ENCODE peak calls at places on chromosome 11, in five cellular contexts. One of them, this sample, is unnamed.

GRCh38 chr11:33500865-33501479 is 199.7 kb downstream of the C11orf91 start:
- DNase-seq in aorta: no peak
- DNase-seq in naive thymus-derived CD4-positive, alpha-beta T cell: no peak
- DNase-seq in WERI-Rb-1: no peak
- DNase-seq in K562: peak; percentile 33
- DNase-seq in this sample: no peak

GRCh38 chr11:93481279-93481678 is 61.9 kb downstream of the SMCO4 start:
- DNase-seq in aorta: no peak
- DNase-seq in naive thymus-derived CD4-positive, alpha-beta T cell: no peak
- DNase-seq in WERI-Rb-1: no peak
- DNase-seq in K562: no peak
- DNase-seq in this sample: no peak

GRCh38 chr11:112174789-112175595 is at the start of gene BCO2:
- DNase-seq in aorta: peak; percentile 90
- DNase-seq in naive thymus-derived CD4-positive, alpha-beta T cell: no peak
- DNase-seq in WERI-Rb-1: peak; percentile 79
- DNase-seq in K562: peak; percentile 82
- DNase-seq in this sample: peak; percentile 73

GRCh38 chr11:94729352-94729751 is 38.8 kb upstream of the AMOTL1 start:
- DNase-seq in aorta: no peak
- DNase-seq in naive thymus-derived CD4-positive, alpha-beta T cell: no peak
- DNase-seq in WERI-Rb-1: no peak
- DNase-seq in K562: no peak
- DNase-seq in this sample: no peak

GRCh38 chr11:132125855-132126841 is 755.7 kb downstream of the NTM start:
- DNase-seq in aorta: no peak
- DNase-seq in naive thymus-derived CD4-positive, alpha-beta T cell: no peak
- DNase-seq in WERI-Rb-1: peak; percentile 9
- DNase-seq in K562: no peak
- DNase-seq in this sample: no peak

GRCh38 chr11:11608783-11609232 is 13.0 kb downstream of the GALNT18 start:
- DNase-seq in aorta: no peak
- DNase-seq in naive thymus-derived CD4-positive, alpha-beta T cell: peak; percentile 7
- DNase-seq in WERI-Rb-1: no peak
- DNase-seq in K562: no peak
- DNase-seq in this sample: no peak

GRCh38 chr11:45560153-45560934 is 105.1 kb downstream of the CHST1 start:
- DNase-seq in aorta: no peak
- DNase-seq in naive thymus-derived CD4-positive, alpha-beta T cell: no peak
- DNase-seq in WERI-Rb-1: peak; percentile 85
- DNase-seq in K562: no peak
- DNase-seq in this sample: no peak

GRCh38 chr11:76888989-76889388 is 28.3 kb downstream of the ACER3 start:
- DNase-seq in aorta: no peak
- DNase-seq in naive thymus-derived CD4-positive, alpha-beta T cell: no peak
- DNase-seq in WERI-Rb-1: no peak
- DNase-seq in K562: peak; percentile 67
- DNase-seq in this sample: no peak

GRCh38 chr11:45859661-45860140 is 12.4 kb downstream of the CRY2 start:
- DNase-seq in aorta: peak; percentile 97
- DNase-seq in naive thymus-derived CD4-positive, alpha-beta T cell: no peak
- DNase-seq in WERI-Rb-1: no peak
- DNase-seq in K562: no peak
- DNase-seq in this sample: peak; percentile 95

GRCh38 chr11:1884123-1884415 is 7.6 kb downstream of the PRR33 start:
- DNase-seq in aorta: peak; percentile 33
- DNase-seq in naive thymus-derived CD4-positive, alpha-beta T cell: no peak
- DNase-seq in WERI-Rb-1: no peak
- DNase-seq in K562: no peak
- DNase-seq in this sample: peak; percentile 36

GRCh38 chr11:135033545-135033944 is 621.5 kb upstream of the B3GAT1 start:
- DNase-seq in aorta: no peak
- DNase-seq in naive thymus-derived CD4-positive, alpha-beta T cell: no peak
- DNase-seq in WERI-Rb-1: peak; percentile 66
- DNase-seq in K562: peak; percentile 4
- DNase-seq in this sample: no peak

GRCh38 chr11:62004473-62004872 is 37.0 kb upstream of the FTH1 start:
- DNase-seq in aorta: peak; percentile 79
- DNase-seq in naive thymus-derived CD4-positive, alpha-beta T cell: no peak
- DNase-seq in WERI-Rb-1: no peak
- DNase-seq in K562: no peak
- DNase-seq in this sample: no peak

GRCh38 chr11:72788250-72788649 is 5.6 kb downstream of the STARD10 start:
- DNase-seq in aorta: no peak
- DNase-seq in naive thymus-derived CD4-positive, alpha-beta T cell: no peak
- DNase-seq in WERI-Rb-1: no peak
- DNase-seq in K562: no peak
- DNase-seq in this sample: no peak

GRCh38 chr11:67633758-67634365 is 4.1 kb upstream of the NUDT8 start:
- DNase-seq in aorta: peak; percentile 66
- DNase-seq in naive thymus-derived CD4-positive, alpha-beta T cell: no peak
- DNase-seq in WERI-Rb-1: no peak
- DNase-seq in K562: no peak
- DNase-seq in this sample: peak; percentile 64

GRCh38 chr11:67634366-67635230 is 4.9 kb upstream of the NUDT8 start:
- DNase-seq in aorta: peak; percentile 34
- DNase-seq in naive thymus-derived CD4-positive, alpha-beta T cell: no peak
- DNase-seq in WERI-Rb-1: no peak
- DNase-seq in K562: no peak
- DNase-seq in this sample: peak; percentile 57

GRCh38 chr11:67632175-67632981 is 2.6 kb upstream of the NUDT8 start:
- DNase-seq in aorta: peak; percentile 74
- DNase-seq in naive thymus-derived CD4-positive, alpha-beta T cell: no peak
- DNase-seq in WERI-Rb-1: no peak
- DNase-seq in K562: no peak
- DNase-seq in this sample: peak; percentile 70

GRCh38 chr11:67631853-67632174 is 2.1 kb upstream of the NUDT8 start:
- DNase-seq in aorta: no peak
- DNase-seq in naive thymus-derived CD4-positive, alpha-beta T cell: no peak
- DNase-seq in WERI-Rb-1: no peak
- DNase-seq in K562: no peak
- DNase-seq in this sample: no peak

DNA sequence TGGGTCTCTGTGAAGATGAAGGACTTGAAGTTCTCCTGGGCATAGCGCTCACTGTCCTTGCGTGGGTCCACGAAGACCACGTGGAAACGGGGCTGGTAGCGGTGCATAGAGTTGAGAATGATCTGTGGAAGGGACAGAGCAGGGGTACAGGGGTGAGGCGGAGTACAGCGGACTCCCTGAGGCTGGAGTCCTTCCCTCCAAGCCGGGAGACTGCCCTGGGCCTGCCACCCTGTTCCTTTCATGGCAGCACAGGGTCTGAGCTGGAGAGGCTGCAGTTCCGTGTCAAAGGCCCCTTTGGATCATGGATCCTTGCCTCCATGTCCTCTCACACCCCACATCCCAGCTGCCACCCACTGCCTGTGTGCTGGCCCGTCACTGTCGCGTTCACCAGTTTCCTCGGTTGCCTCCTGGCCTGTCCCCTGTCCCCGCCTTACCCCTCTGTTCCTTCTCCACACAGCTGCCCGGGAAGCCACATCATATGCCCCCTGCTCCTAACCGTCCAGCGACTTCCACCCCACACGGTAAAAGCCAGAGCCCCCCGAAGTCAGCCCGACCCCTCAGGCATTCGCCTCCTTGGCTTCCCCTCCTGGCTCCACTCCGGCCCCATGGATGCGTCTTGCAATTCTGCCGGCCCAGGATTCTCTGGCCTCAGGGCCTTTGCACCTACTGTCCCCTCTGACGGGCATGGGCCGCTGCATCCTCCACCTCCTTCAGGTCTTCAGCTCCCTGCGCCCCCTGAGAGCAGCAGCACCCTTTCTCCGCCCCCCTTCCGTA is 3.4 kb upstream of the NUDT8 start:
- DNase-seq in aorta: peak; percentile 71
- DNase-seq in naive thymus-derived CD4-positive, alpha-beta T cell: no peak
- DNase-seq in WERI-Rb-1: no peak
- DNase-seq in K562: no peak
- DNase-seq in this sample: no peak
- H3K27ac ChIP-seq in aorta: no peak overlapping the region
- H3K27ac ChIP-seq in naive thymus-derived CD4-positive, alpha-beta T cell: no peak overlapping the region
- H3K27ac ChIP-seq in WERI-Rb-1: no peak overlapping the region
- H3K27ac ChIP-seq in K562: no peak overlapping the region
- H3K27ac ChIP-seq in this sample: no peak overlapping the region

DNA sequence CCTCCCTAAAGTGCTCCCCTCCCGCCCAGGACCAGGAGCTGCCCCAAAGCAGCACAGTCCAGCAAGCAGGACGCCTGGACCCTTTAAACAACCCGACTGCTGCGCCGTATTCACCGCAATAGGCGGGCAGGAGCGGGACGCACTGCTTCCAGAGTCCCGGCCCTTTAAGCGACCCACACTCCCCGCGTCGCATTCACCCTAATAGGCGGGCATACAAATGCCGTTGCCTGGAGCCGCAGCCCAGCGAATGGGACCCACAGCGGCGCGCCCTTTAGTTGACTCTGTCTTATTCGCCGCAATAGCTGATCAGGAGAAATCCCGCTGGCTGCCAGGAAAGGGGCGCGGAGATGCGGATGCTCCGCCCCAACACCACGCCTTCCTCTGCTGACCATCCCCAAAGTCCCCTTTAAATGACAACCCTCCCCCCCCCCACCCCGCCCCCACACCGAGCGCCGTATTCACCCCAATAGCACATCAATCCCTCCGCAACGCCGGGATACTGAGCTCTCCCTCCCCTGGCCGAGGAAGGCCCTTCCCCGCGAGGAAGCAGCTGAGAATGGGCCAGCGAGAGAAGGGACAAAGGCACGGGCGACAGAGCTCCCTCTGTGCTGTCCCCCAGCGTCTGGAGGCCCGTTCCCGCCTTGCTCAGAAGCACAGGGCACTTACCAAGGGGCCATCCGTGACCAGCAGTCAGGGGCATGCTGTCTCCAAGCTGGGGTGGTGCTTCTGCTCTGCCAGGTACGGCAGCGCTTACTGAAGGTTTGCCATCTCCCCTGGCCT is 4.7 kb downstream of the OSBPL5 start:
- DNase-seq in aorta: peak; percentile 96
- DNase-seq in naive thymus-derived CD4-positive, alpha-beta T cell: no peak
- DNase-seq in WERI-Rb-1: peak; percentile 91
- DNase-seq in K562: no peak
- DNase-seq in this sample: peak; percentile 89
- H3K27ac ChIP-seq in aorta: peak overlapping the region; percentile 76
- H3K27ac ChIP-seq in naive thymus-derived CD4-positive, alpha-beta T cell: no peak overlapping the region
- H3K27ac ChIP-seq in WERI-Rb-1: no peak overlapping the region
- H3K27ac ChIP-seq in K562: no peak overlapping the region
- H3K27ac ChIP-seq in this sample: peak overlapping the region; percentile 51

GRCh38 chr11:120126543-120126942 is 11.4 kb downstream of the TRIM29 start:
- DNase-seq in aorta: no peak
- DNase-seq in naive thymus-derived CD4-positive, alpha-beta T cell: no peak
- DNase-seq in WERI-Rb-1: no peak
- DNase-seq in K562: peak; percentile 44
- DNase-seq in this sample: peak; percentile 10

GRCh38 chr11:120129570-120129969 is 8.3 kb downstream of the TRIM29 start:
- DNase-seq in aorta: peak; percentile 73
- DNase-seq in naive thymus-derived CD4-positive, alpha-beta T cell: no peak
- DNase-seq in WERI-Rb-1: no peak
- DNase-seq in K562: no peak
- DNase-seq in this sample: peak; percentile 43

GRCh38 chr11:120130176-120130980 is 7.5 kb downstream of the TRIM29 start:
- DNase-seq in aorta: peak; percentile 32
- DNase-seq in naive thymus-derived CD4-positive, alpha-beta T cell: no peak
- DNase-seq in WERI-Rb-1: no peak
- DNase-seq in K562: no peak
- DNase-seq in this sample: peak; percentile 46

GRCh38 chr11:120127236-120127635 is 10.7 kb downstream of the TRIM29 start:
- DNase-seq in aorta: peak; percentile 33
- DNase-seq in naive thymus-derived CD4-positive, alpha-beta T cell: no peak
- DNase-seq in WERI-Rb-1: no peak
- DNase-seq in K562: no peak
- DNase-seq in this sample: peak; percentile 30

DNA sequence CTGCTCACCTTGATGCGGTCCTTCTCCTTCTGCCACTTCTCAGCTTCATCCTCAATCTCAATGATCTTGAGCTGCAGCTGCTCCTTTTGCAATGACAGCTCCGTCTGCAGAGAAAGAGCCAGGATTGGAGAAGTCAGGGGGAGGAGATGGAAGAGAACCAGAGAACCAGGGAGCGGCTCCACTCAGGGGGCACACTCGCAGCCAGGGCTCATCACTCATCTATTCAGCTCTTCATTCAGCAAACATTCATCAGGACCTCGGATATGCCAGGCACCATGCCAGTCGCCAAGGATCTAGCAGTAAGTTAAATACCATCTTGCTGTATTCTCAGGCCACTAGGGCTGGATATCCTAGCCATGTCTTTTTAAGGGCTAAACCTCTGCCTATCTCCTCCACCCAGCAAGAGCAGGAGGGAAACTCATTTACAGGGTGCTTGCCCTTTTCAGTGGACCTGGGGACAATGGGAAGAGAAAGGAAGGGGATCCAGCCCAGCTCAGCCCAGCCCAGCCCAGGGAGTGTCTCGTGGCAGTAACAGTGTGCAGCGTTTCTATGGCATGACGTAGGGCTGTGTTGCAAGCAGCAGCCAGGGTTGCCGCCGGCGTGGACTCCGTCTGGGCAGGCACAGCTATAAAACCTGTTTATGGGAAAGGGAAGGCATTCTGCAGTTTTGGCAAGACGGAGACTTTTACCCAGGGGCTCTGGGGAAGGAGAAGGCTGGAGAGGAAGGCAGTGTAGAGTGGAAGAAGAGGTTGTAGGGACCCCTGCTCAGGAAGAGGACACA is 9.3 kb downstream of the TRIM29 start:
- DNase-seq in aorta: peak; percentile 86
- DNase-seq in naive thymus-derived CD4-positive, alpha-beta T cell: no peak
- DNase-seq in WERI-Rb-1: no peak
- DNase-seq in K562: no peak
- DNase-seq in this sample: peak; percentile 64
- H3K27ac ChIP-seq in aorta: no peak overlapping the region
- H3K27ac ChIP-seq in naive thymus-derived CD4-positive, alpha-beta T cell: no peak overlapping the region
- H3K27ac ChIP-seq in WERI-Rb-1: no peak overlapping the region
- H3K27ac ChIP-seq in K562: no peak overlapping the region
- H3K27ac ChIP-seq in this sample: no peak overlapping the region

DNA sequence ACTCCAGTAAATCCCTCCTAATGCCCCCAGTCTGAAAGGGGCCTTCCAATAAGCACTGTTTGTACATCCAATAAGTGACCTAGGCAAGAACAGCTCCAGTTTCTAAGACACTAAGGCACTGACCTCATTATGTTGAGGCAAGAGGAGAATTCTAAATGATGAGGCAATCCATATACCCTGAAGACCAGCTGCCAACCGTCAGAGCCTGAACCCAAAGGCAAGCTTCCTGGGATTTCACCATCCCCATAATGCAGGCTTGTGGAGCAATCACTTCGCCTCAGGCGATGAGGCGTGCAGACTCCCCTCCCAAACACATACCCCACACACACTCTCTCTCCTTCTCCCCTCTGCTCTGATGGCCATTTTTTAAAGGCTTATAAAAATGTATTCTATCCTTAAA is 49.5 kb downstream of the LGR4 start:
- DNase-seq in aorta: no peak
- DNase-seq in naive thymus-derived CD4-positive, alpha-beta T cell: no peak
- DNase-seq in WERI-Rb-1: peak; percentile 8
- DNase-seq in K562: no peak
- DNase-seq in this sample: no peak
- H3K27ac ChIP-seq in aorta: no peak overlapping the region
- H3K27ac ChIP-seq in naive thymus-derived CD4-positive, alpha-beta T cell: no peak overlapping the region
- H3K27ac ChIP-seq in WERI-Rb-1: no peak overlapping the region
- H3K27ac ChIP-seq in K562: no peak overlapping the region
- H3K27ac ChIP-seq in this sample: no peak overlapping the region

GRCh38 chr11:8832571-8833260 is 78.3 kb upstream of the AKIP1 start:
- DNase-seq in aorta: no peak
- DNase-seq in naive thymus-derived CD4-positive, alpha-beta T cell: no peak
- DNase-seq in WERI-Rb-1: peak; percentile 96
- DNase-seq in K562: no peak
- DNase-seq in this sample: peak; percentile 69
- H3K27ac ChIP-seq in aorta: no peak overlapping the region
- H3K27ac ChIP-seq in naive thymus-derived CD4-positive, alpha-beta T cell: no peak overlapping the region
- H3K27ac ChIP-seq in WERI-Rb-1: peak overlapping the region; percentile 90
- H3K27ac ChIP-seq in K562: no peak overlapping the region
- H3K27ac ChIP-seq in this sample: peak overlapping the region; percentile 73

This sample was measured in upper lobe of right lung.